ENCODE peak calls at places on chromosomes 1 and 21, in seven cellular contexts. O is right atrium auricular region, N is pancreas, F is tibial artery, Y is aorta, A is heart left ventricle, G is WERI-Rb-1. E is an unnamed sample.

GRCh38 chr1:155324717-155325595 is 4.3 kb downstream of the RUSC1 start:
- DNase-seq in O (no peak), N (peak; percentile 66), F (peak; percentile 51), Y (peak; percentile 86), A (peak; percentile 64), G (peak; percentile 98), E (peak; percentile 95)

GRCh38 chr1:218346391-218347204 is 1.5 kb downstream of the TGFB2 start:
- DNase-seq in O (no peak), N (peak; percentile 19), F (no peak), Y (no peak), A (no peak), G (no peak), E (peak; percentile 61)

GRCh38 chr1:6962390-6962955 is 177.2 kb downstream of the CAMTA1 start:
- DNase-seq in O (peak; percentile 63), N (peak; percentile 26), F (no peak), Y (no peak), A (peak; percentile 71), G (no peak), E (peak; percentile 95)

GRCh38 chr1:151968791-151969399 is 24.8 kb downstream of the S100A10 start:
- DNase-seq in O (no peak), N (no peak), F (no peak), Y (no peak), A (no peak), G (no peak), E (no peak)

GRCh38 chr1:1359668-1360468 is 1.5 kb upstream of the MXRA8 start:
- DNase-seq in O (no peak), N (no peak), F (peak; percentile 70), Y (no peak), A (peak; percentile 79), G (peak; percentile 51), E (peak; percentile 73)

GRCh38 chr1:84919461-84919970 is 26.5 kb upstream of the LPAR3 start:
- DNase-seq in O (no peak), N (no peak), F (no peak), Y (no peak), A (no peak), G (no peak), E (no peak)

GRCh38 chr1:38094711-38095336 is 48.2 kb upstream of the POU3F1 start:
- DNase-seq in O (no peak), N (no peak), F (no peak), Y (no peak), A (no peak), G (no peak), E (no peak)

GRCh38 chr1:225454067-225454618 is 26.3 kb upstream of the LBR start:
- DNase-seq in O (no peak), N (no peak), F (peak; percentile 14), Y (no peak), A (no peak), G (no peak), E (no peak)

GRCh38 chr1:204507317-204508105 is 8.7 kb upstream of the MDM4 start:
- DNase-seq in O (no peak), N (peak; percentile 51), F (no peak), Y (no peak), A (no peak), G (peak; percentile 73), E (peak; percentile 58)

GRCh38 chr1:165762725-165763124 is 5.9 kb downstream of the TMCO1 start:
- DNase-seq in O (no peak), N (no peak), F (no peak), Y (no peak), A (no peak), G (no peak), E (no peak)

GRCh38 chr1:76901158-76901767 is 34.0 kb downstream of the ST6GALNAC5 start:
- DNase-seq in O (no peak), N (no peak), F (no peak), Y (no peak), A (no peak), G (peak; percentile 50), E (peak; percentile 45)

GRCh38 chr1:181117648-181118449 is 29.3 kb downstream of the IER5 start:
- DNase-seq in O (no peak), N (no peak), F (no peak), Y (no peak), A (no peak), G (no peak), E (no peak)

GRCh38 chr1:11907275-11908138 is 18.7 kb downstream of the KIAA2013 start:
- DNase-seq in O (peak; percentile 97), N (peak; percentile 98), F (peak; percentile 92), Y (peak; percentile 94), A (peak; percentile 91), G (peak; percentile 94), E (peak; percentile 88)

GRCh38 chr1:225950905-225951351 is 9.9 kb upstream of the LEFTY2 start:
- DNase-seq in O (no peak), N (no peak), F (no peak), Y (no peak), A (no peak), G (no peak), E (peak; percentile 87)

GRCh38 chr1:93079685-93080141 is 630 bp downstream of the MTF2 start:
- DNase-seq in O (no peak), N (no peak), F (no peak), Y (peak; percentile 76), A (peak; percentile 38), G (peak; percentile 45), E (peak; percentile 66)

DNA sequence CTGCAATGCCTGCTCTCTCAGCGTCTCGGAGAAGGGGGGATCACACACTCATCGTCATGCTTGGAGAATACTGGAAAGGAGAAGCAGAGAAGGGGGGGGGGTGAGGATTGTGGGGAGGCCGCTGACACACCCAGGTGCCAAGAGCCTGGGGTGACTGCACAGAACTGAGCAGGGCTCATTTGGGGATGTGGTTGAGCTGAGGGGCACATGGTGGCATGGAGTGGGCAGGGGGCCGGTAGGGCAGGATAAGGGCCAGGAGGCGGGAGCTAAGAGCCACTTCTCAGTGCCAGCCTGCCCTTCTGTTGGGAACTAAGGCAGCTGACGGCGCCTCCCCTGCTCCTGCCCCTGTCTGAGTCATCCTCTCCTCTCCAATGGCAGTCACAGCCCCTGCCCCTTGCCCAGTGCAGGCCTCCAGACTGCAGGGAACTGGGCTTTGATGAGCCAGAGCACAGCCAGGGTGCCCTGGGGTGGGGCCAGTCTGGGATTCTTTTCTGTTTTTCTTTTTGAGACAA is 27.2 kb downstream of the MRPL37 start:
- DNase-seq in O (no peak), N (peak; percentile 88), F (peak; percentile 63), Y (no peak), A (no peak), G (no peak), E (no peak)
- H3K36me3 ChIP-seq in O (no peaks in the 10 kb centered on the region), N (no peaks in the 10 kb centered on the region), F (peaks cover 27% of the 10 kb centered on the region), Y (no peaks in the 10 kb centered on the region), A (peaks cover 13% of the 10 kb centered on the region), G (peaks cover 64% of the 10 kb centered on the region), E (no peaks in the 10 kb centered on the region)

DNA sequence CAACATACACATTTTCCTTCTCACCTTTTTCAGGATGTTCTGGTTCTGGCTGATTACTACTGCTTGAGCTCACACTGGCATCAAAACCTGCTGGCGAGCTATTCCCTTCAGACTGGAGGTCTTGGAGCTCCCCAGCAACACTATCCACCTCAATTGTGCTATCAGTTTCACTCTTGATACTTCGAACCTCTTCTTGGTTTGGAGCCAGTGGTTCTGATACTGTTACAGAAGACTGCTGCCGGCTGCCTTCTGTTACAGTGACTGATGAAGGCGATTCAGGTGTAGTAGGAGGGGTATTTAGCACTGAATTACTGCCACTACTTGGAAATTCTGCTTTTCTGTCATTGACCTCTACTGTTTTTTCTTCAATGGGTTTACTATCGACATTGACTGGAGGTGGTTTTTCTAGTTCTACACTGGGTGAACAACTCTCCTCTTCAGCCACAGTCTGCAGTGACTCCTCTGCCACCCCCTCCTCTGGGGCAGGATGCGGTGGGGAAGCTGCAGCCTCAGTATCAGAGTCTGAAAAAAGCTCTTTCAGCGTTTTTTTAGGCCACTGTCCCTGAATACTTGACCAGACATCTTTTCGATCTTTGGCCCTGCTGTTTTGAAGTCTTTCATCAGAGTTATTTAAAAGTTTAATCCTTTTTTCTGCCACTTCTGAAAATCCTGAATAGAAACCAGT is 20.7 kb upstream of the RBM34 start:
- DNase-seq in O (no peak), N (no peak), F (no peak), Y (no peak), A (no peak), G (no peak), E (no peak)
- H3K36me3 ChIP-seq in O (peaks cover 27% of the 10 kb centered on the region), N (no peaks in the 10 kb centered on the region), F (peaks cover 31% of the 10 kb centered on the region), Y (no peaks in the 10 kb centered on the region), A (peaks cover 72% of the 10 kb centered on the region), G (peaks cover 74% of the 10 kb centered on the region), E (peaks cover 2% of the 10 kb centered on the region)

GRCh38 chr21:42421018-42421793 is 17.5 kb downstream of the UBASH3A start:
- DNase-seq in O (no peak), N (no peak), F (no peak), Y (no peak), A (no peak), G (no peak), E (no peak)
- H3K36me3 ChIP-seq in O (no peaks in the 10 kb centered on the region), N (no peaks in the 10 kb centered on the region), F (no peaks in the 10 kb centered on the region), Y (no peaks in the 10 kb centered on the region), A (no peaks in the 10 kb centered on the region), G (no peaks in the 10 kb centered on the region), E (no peaks in the 10 kb centered on the region)

GRCh38 chr21:46434322-46434958 is 24.3 kb upstream of the DIP2A start:
- DNase-seq in O (no peak), N (no peak), F (no peak), Y (no peak), A (no peak), G (no peak), E (peak; percentile 41)

GRCh38 chr21:46428987-46429710 is 29.5 kb upstream of the DIP2A start:
- DNase-seq in O (no peak), N (no peak), F (no peak), Y (no peak), A (no peak), G (no peak), E (peak; percentile 46)

GRCh38 chr21:46431448-46431847 is 27.2 kb upstream of the DIP2A start:
- DNase-seq in O (no peak), N (no peak), F (no peak), Y (no peak), A (no peak), G (no peak), E (peak; percentile 43)

GRCh38 chr21:46429754-46430681 is 28.7 kb upstream of the DIP2A start:
- DNase-seq in O (no peak), N (no peak), F (no peak), Y (no peak), A (no peak), G (no peak), E (peak; percentile 49)

GRCh38 chr21:46431884-46432488 is 26.7 kb upstream of the DIP2A start:
- DNase-seq in O (no peak), N (no peak), F (peak; percentile 29), Y (no peak), A (no peak), G (no peak), E (peak; percentile 44)
- H3K36me3 ChIP-seq in O (peaks cover 75% of the 10 kb centered on the region), N (no peaks in the 10 kb centered on the region), F (peaks cover 88% of the 10 kb centered on the region), Y (peaks cover 3% of the 10 kb centered on the region), A (peaks cover 91% of the 10 kb centered on the region), G (peaks cover 94% of the 10 kb centered on the region), E (peaks cover 21% of the 10 kb centered on the region)

E was measured in H7.